ENCODE peak calls at places on chromosomes 11 and 22, in five cellular contexts. T is upper lobe of left lung, B is stomach, F is K562, M is adrenal gland. Y is an unnamed sample. For H3K4me1, the result is how much of the 10 kb centered on the place peaks cover.

GRCh38 chr11:124746621-124747243 is 5.3 kb downstream of the VSIG2 start:
- DNase-seq in B (peak), M (peak), T (peak), F (peak), Y (peak)

GRCh38 chr11:82995754-82996398 is 75.8 kb downstream of the RAB30 start:
- DNase-seq in B (no peak), F (no peak), M (no peak), T (no peak), Y (peak)

GRCh38 chr11:97615541-97615940 is 1225.7 kb downstream of the JRKL start:
- DNase-seq in T (no peak), M (no peak), B (no peak), F (no peak), Y (no peak)

GRCh38 chr22:35752172-35752832 is 34.6 kb downstream of the APOL5 start:
- DNase-seq in F (no peak), M (no peak), B (no peak), T (no peak), Y (no peak)

GRCh38 chr11:57379732-57380131 is 1.2 kb downstream of the PRG3 start:
- DNase-seq in T (no peak), M (no peak), F (peak), B (no peak), Y (no peak)

GRCh38 chr11:98549571-98549970 is 471.2 kb upstream of the CNTN5 start:
- DNase-seq in B (no peak), F (no peak), M (no peak), T (no peak), Y (no peak)

GRCh38 chr11:17552392-17553248 is 5.6 kb downstream of the OTOG start:
- DNase-seq in M (no peak), T (no peak), B (no peak), F (no peak), Y (no peak)

GRCh38 chr11:93028959-93029536 is 59.6 kb downstream of the MTNR1B start:
- DNase-seq in M (no peak), B (no peak), T (no peak), F (no peak), Y (no peak)

GRCh38 chr11:44421090-44421675 is 111.2 kb upstream of the ALX4 start:
- DNase-seq in B (no peak), F (no peak), T (no peak), M (no peak), Y (no peak)

GRCh38 chr11:108002476-108002875 is 6.2 kb upstream of the CUL5 start:
- DNase-seq in B (no peak), M (no peak), F (no peak), T (no peak), Y (no peak)

GRCh38 chr11:132278801-132279574 is 908.6 kb downstream of the NTM start:
- DNase-seq in F (no peak), B (no peak), T (no peak), M (no peak), Y (no peak)

GRCh38 chr11:17077240-17077519 is 287 bp downstream of the RPS13 start:
- DNase-seq in B (no peak), F (no peak), T (no peak), M (no peak), Y (no peak)

GRCh38 chr22:31137721-31138120 is 2.6 kb downstream of the PLA2G3 start:
- DNase-seq in B (no peak), M (no peak), T (no peak), F (no peak), Y (no peak)

GRCh38 chr11:15113381-15113780 is 1.3 kb upstream of the INSC start:
- DNase-seq in T (no peak), M (no peak), B (no peak), F (no peak), Y (no peak)

GRCh38 chr11:58919561-58919960 is 19.7 kb upstream of the GLYATL1 start:
- DNase-seq in T (no peak), M (no peak), F (no peak), B (no peak), Y (no peak)

GRCh38 chr11:61358566-61358965 is 3.1 kb downstream of the CYB561A3 start:
- DNase-seq in F (no peak), M (no peak), B (no peak), T (no peak), Y (no peak)

GRCh38 chr11:31141804-31142203 is 227.7 kb downstream of the DCDC1 start:
- DNase-seq in M (no peak), T (no peak), B (no peak), F (no peak), Y (no peak)

GRCh38 chr11:33211588-33211987 is 45.6 kb upstream of the HIPK3 start:
- DNase-seq in M (no peak), F (no peak), B (no peak), T (no peak), Y (no peak)

GRCh38 chr11:122271167-122271566 is 155.2 kb upstream of the BLID start:
- DNase-seq in F (no peak), M (no peak), T (no peak), B (no peak), Y (no peak)

GRCh38 chr11:66912963-66913362 is 45.2 kb downstream of the PC start:
- DNase-seq in F (no peak), T (no peak), M (no peak), B (no peak), Y (no peak)

GRCh38 chr11:34960277-34960676 is 43.9 kb downstream of the PDHX start:
- DNase-seq in T (no peak), B (no peak), F (no peak), M (no peak), Y (peak)

GRCh38 chr11:29293825-29294224 is 723.0 kb downstream of the KCNA4 start:
- DNase-seq in T (no peak), F (no peak), M (no peak), B (no peak), Y (no peak)

GRCh38 chr22:49921508-49922278 is 3.3 kb downstream of the CRELD2 start:
- DNase-seq in M (no peak), F (no peak), T (no peak), B (no peak), Y (no peak)
- H3K4me1 ChIP-seq in M (under half), F (under half), T (under half), B (under half), Y (under half)

DNA sequence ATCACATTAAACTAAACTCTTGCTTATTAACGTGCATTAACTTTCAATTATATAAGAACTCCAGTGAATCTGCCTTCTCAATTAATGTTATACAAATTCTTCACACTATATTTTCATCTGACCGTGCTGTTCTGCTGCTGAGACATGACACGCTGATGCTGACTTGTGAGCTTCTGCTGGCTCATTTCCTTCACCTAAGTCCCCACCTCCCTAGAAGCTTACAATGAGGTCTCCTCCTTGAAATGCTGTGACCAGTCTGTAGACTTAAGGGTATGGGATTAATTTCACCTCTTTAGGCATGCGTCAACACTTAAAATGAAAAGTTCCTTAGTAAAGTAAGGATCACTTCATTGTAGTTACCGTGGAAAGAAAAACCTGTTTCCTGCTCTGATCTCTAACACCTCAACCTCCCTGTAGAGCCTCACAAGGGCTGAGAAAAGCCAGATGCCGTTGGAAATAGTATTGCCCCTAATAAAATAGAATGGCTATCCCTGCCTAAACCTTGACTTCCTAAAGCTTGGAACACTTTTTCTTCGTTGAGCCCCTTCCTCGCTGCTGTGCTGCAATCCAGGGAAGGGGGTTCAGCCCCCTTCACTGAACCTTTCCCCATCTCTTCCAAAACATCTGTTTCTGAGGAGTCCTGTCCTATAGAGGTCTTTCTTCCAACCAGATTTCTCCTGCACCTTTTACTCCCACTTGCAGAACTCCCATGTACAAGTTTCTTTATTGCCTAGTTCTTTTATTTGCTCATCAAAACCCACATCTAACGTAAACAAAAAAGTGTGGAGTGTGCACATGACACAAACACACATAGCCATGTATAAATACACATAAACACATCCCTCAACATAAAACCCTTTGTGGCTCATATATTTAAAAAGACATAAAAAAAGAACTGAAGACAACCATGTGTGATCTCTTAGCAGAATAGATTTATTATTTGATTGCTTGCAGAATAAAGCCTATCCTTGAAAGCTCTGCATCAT is 2.0 kb downstream of the HBG2 start:
- DNase-seq in F (peak), M (no peak), B (no peak), T (no peak), Y (no peak)
- TF ChIP-seq POLR2A in F (no peak), M (no peak), B (no peak), T (no peak), Y (no peak)

GRCh38 chr11:96169250-96169649 is 173.7 kb downstream of the MAML2 start:
- DNase-seq in T (no peak), M (no peak), F (no peak), B (no peak), Y (no peak)
- H3K27ac ChIP-seq in T (peak), M (peak), F (no peak), B (peak), Y (no peak)

GRCh38 chr11:45931739-45932138 is 9.3 kb downstream of the LARGE2 start:
- DNase-seq in M (peak), F (no peak), T (no peak), B (no peak), Y (no peak)

GRCh38 chr11:45933131-45933821 is 10.8 kb downstream of the LARGE2 start:
- DNase-seq in T (no peak), F (no peak), M (peak), B (peak), Y (no peak)

GRCh38 chr11:45930951-45931563 is 8.6 kb downstream of the LARGE2 start:
- DNase-seq in B (no peak), F (no peak), M (no peak), T (no peak), Y (no peak)

GRCh38 chr11:45933846-45934579 is 11.6 kb downstream of the LARGE2 start:
- DNase-seq in F (no peak), B (no peak), M (peak), T (no peak), Y (no peak)

DNA sequence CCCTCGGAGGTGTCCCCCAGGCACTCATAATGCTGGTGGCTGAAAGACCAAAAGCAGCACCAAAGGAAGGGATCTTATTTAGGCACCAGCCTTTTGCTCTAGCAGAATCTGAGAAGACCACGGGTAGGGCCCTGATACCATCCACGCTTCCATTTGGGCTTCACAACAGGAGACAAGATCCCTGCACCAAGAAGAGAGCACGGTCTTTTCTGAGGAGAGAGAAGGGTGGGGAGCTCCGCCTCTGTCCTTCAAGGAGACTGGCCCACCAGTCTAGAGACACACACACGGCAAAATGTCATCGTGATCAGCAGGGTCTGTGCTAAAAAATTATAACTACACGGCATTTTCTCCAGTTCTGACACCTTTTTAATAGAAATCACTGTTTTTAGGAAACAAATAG is 9.8 kb downstream of the LARGE2 start:
- DNase-seq in B (no peak), T (no peak), M (peak), F (no peak), Y (no peak)
- H3K4me1 ChIP-seq in B (under half), T (under half), M (under half), F (under half), Y (under half)

GRCh38 chr11:24622262-24622661 is 125.4 kb downstream of the LUZP2 start:
- DNase-seq in T (no peak), B (no peak), M (no peak), F (no peak), Y (no peak)

GRCh38 chr11:24617856-24618255 is 121.0 kb downstream of the LUZP2 start:
- DNase-seq in M (no peak), T (no peak), F (no peak), B (no peak), Y (no peak)

GRCh38 chr11:24624432-24624831 is 127.6 kb downstream of the LUZP2 start:
- DNase-seq in F (no peak), B (no peak), M (no peak), T (no peak), Y (no peak)

GRCh38 chr11:24623121-24623520 is 126.3 kb downstream of the LUZP2 start:
- DNase-seq in F (no peak), B (no peak), M (no peak), T (no peak), Y (no peak)

GRCh38 chr11:24619900-24620299 is 123.0 kb downstream of the LUZP2 start:
- DNase-seq in B (no peak), M (no peak), T (no peak), F (no peak), Y (no peak)
- TF ChIP-seq POLR2A in B (no peak), M (no peak), T (no peak), F (no peak), Y (no peak)

GRCh38 chr22:37546436-37547248 is 13.6 kb upstream of the CDC42EP1 start:
- DNase-seq in M (peak), F (no peak), B (peak), T (peak), Y (no peak)

GRCh38 chr22:37549704-37550059 is 10.6 kb upstream of the CDC42EP1 start:
- DNase-seq in F (no peak), M (peak), T (peak), B (peak), Y (no peak)

GRCh38 chr22:37545703-37546435 is 14.4 kb upstream of the CDC42EP1 start:
- DNase-seq in M (peak), F (no peak), B (peak), T (peak), Y (peak)

GRCh38 chr22:37544955-37545702 is 15.2 kb upstream of the CDC42EP1 start:
- DNase-seq in F (peak), T (peak), B (peak), M (peak), Y (no peak)

GRCh38 chr22:37547249-37547741 is 13.0 kb upstream of the CDC42EP1 start:
- DNase-seq in B (no peak), M (peak), F (no peak), T (no peak), Y (no peak)
- H3K27ac ChIP-seq in B (peak), M (peak), F (no peak), T (peak), Y (peak)

GRCh38 chr11:87185228-87185627 is 147.5 kb downstream of the TMEM135 start:
- DNase-seq in T (no peak), F (no peak), B (no peak), M (no peak), Y (no peak)

GRCh38 chr11:87176044-87176443 is 138.3 kb downstream of the TMEM135 start:
- DNase-seq in T (no peak), B (no peak), M (no peak), F (no peak), Y (no peak)

GRCh38 chr11:87180743-87181142 is 143.0 kb downstream of the TMEM135 start:
- DNase-seq in M (no peak), T (no peak), B (no peak), F (no peak), Y (no peak)

GRCh38 chr11:87181143-87181542 is 143.4 kb downstream of the TMEM135 start:
- DNase-seq in B (no peak), M (no peak), T (no peak), F (no peak), Y (no peak)

DNA sequence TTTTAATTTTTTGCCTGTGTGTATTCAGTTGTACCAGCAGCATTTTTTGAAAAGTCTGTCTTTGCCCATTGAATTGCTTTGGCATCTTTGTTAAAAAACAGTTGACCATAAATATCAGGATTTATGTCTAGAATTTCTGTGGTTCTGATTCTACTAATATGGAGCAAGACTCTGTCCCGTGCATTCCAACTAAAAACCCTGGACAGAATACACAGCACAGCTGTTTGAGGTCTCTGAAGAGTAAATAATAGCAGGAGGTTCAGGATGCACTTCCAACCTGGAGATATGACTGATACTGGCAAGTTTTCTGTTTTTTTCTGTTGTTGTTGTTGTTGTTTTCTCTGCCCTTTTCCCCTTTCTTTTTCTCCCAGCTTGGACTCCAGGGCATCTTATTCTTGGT is 141.9 kb downstream of the TMEM135 start:
- DNase-seq in F (no peak), M (no peak), B (no peak), T (no peak), Y (no peak)
- H3K4me1 ChIP-seq in F (under half), M (under half), B (under half), T (under half), Y (under half)

Y was measured in gastrocnemius medialis.